ENCODE peak calls at places on chromosome 12, in four cellular contexts. K is heart left ventricle; F is colonic mucosa; R is CD8-positive, alpha-beta memory T cell. M is an unnamed sample. For H3K27me3 and H3K4me1, the result is how much of the 10 kb centered on the place peaks cover.

GRCh38 chr12:128025856-128026255 is 241.1 kb upstream of the TMEM132C start:
- DNase-seq in K (no peak), F (peak), R (no peak), M (no peak)

GRCh38 chr12:58593557-58594304 is 326.6 kb downstream of the LRIG3 start:
- DNase-seq in K (no peak), F (no peak), R (no peak), M (no peak)

GRCh38 chr12:34386621-34387255 is 364.4 kb downstream of the ALG10 start:
- DNase-seq in K (no peak), F (no peak), R (no peak), M (no peak)

GRCh38 chr12:15599266-15600037 is 189.7 kb downstream of the EPS8 start:
- DNase-seq in K (peak), F (no peak), R (no peak), M (peak)

GRCh38 chr12:46373303-46374182 is 970 bp upstream of the SLC38A2 start:
- DNase-seq in K (peak), F (peak), R (peak), M (peak)

GRCh38 chr12:90645181-90645580 is 309.8 kb downstream of the CCER1 start:
- DNase-seq in K (no peak), F (no peak), R (no peak), M (no peak)

GRCh38 chr12:131596115-131596514 is 114.8 kb upstream of the SFSWAP start:
- DNase-seq in K (no peak), F (no peak), R (no peak), M (no peak)

GRCh38 chr12:44812062-44812461 is 64.1 kb downstream of the NELL2 start:
- DNase-seq in K (no peak), F (peak), R (no peak), M (peak)

GRCh38 chr12:106245767-106246166 is 2.1 kb downstream of the CKAP4 start:
- DNase-seq in K (peak), F (peak), R (no peak), M (peak)

GRCh38 chr12:3123729-3124128 is 46.5 kb downstream of the TSPAN9 start:
- DNase-seq in K (no peak), F (no peak), R (no peak), M (no peak)

DNA sequence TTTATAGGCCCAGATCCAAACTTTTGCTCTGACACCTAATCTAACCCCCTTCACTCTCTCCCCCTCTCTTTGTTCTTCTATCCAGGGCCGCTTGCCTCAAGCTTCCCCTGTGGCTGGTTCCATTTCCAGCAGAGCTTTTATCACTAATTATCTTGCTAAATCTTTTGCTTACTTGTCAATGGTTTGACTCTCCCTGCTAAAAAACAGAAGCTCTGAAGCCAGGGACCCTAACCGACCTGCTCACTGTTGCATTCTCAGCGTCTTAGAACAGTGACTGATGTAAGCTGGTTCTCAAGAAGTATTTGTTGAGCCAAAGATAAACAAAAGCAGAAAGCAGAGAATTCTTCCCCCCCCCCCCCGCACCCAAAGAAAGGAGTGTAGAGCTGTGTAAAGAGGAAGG is 385.9 kb downstream of the MED13L start:
- DNase-seq in K (no peak), F (no peak), R (no peak), M (no peak)
- H3K27me3 ChIP-seq in K (under half), F (under half), R (under half), M (under half)

GRCh38 chr12:42097971-42098370 is 46.7 kb downstream of the GXYLT1 start:
- DNase-seq in K (no peak), F (no peak), R (no peak), M (peak)
- H3K4me3 ChIP-seq in K (peak), F (no peak), R (peak), M (no peak)

DNA sequence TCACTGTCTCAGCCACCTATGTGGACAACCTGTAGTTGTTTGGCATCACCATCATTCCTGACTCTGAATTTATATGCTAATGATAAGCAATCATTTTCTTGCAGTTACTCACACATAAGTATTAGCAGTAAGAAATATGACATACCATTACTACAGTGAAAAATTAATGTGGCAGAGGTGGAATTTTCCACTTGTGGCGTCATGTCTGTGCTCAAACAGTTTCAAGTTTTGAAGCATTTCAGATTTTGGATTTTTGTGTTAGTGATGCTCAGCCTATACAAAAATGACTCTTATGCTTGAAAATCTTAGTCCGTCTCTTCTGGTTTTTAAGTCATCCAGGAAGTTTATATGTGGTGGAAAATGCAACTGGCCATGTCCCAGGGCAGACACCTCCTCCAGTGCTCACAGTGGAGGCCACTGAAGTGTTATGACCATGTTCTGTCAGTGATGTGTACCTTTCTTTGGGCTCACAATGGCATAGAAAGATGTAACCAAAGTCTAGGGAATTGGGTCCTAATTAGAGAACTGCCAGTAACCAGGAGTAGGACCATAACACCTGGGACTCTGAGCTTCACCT is 220.6 kb downstream of the SYT1 start:
- DNase-seq in K (no peak), F (no peak), R (no peak), M (no peak)
- H3K4me1 ChIP-seq in K (under half), F (under half), R (under half), M (under half)

GRCh38 chr12:88572785-88573565 is 7.3 kb downstream of the KITLG start:
- DNase-seq in K (no peak), F (no peak), R (no peak), M (no peak)

GRCh38 chr12:88574278-88574677 is 6.0 kb downstream of the KITLG start:
- DNase-seq in K (no peak), F (no peak), R (no peak), M (peak)

GRCh38 chr12:88577537-88577936 is 2.7 kb downstream of the KITLG start:
- DNase-seq in K (no peak), F (no peak), R (no peak), M (peak)

GRCh38 chr12:88578274-88578673 is 2.0 kb downstream of the KITLG start:
- DNase-seq in K (no peak), F (no peak), R (no peak), M (no peak)

GRCh38 chr12:88575361-88575959 is 4.8 kb downstream of the KITLG start:
- DNase-seq in K (no peak), F (no peak), R (no peak), M (no peak)
- H3K27me3 ChIP-seq in K (under half), F (under half), R (under half), M (under half)

DNA sequence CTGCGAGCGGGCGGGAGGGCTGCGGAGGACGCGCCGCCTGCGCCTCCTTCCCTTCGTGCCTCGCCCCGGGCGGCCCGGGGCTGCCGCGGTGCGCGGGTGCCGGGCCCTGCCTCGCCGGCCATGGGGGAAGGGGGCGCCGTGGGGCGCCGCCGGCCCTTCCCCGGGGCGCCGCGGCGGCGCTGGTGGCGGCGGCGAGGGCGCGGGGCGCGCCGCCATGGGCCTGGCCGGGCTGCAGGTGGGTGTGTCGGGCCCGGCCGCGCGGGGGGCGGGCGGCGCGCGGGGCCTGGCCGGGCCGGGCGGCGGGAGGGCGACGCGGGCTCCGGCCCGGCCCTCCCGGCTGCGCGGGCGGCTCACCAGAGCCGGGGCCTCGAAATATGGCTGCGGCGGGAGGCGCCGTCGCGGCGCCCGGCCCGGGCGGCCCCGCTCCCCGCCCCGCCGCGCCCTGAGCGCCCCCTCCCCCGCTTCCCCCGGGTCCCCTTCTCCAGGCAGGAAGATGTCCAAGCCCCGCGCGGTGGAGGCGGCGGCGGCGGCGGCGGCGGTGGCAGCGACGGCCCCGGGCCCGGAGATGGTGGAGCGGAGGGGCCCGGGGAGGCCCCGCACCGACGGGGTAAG is 5.1 kb downstream of the KMT5A start:
- DNase-seq in K (no peak), F (no peak), R (no peak), M (no peak)
- H3K4me3 ChIP-seq in K (peak), F (peak), R (no peak), M (peak)

GRCh38 chr12:56260380-56260779 is 2.2 kb upstream of the ANKRD52 start:
- DNase-seq in K (no peak), F (no peak), R (no peak), M (no peak)
- H3K4me1 ChIP-seq in K (under half), F (under half), R (under half), M (under half)

M was measured in small intestine.